ENCODE peak calls at places on chromosomes 6 and 20, in ten cellular contexts. C, R, Z, J, W, F, A, M, H and G are unnamed samples. For H3K9me3 and H3K4me1, the result is how much of the 10 kb centered on the place peaks cover.

GRCh38 chr6:41958022-41958856 is 16.6 kb upstream of the CCND3 start:
- DNase-seq in C (no peak), R (no peak), Z (no peak), J (no peak), W (no peak), F (peak), A (no peak), M (no peak), H (no peak), G (no peak)

GRCh38 chr20:16538779-16539178 is 34.5 kb downstream of the KIF16B start:
- DNase-seq in C (no peak), R (no peak), Z (no peak), J (no peak), W (no peak), F (no peak), A (no peak), M (no peak), H (no peak), G (no peak)

GRCh38 chr20:9311132-9311531 is 203.3 kb upstream of the LAMP5 start:
- DNase-seq in C (no peak), R (no peak), Z (no peak), J (no peak), W (no peak), F (no peak), A (no peak), M (no peak), H (no peak), G (peak)

GRCh38 chr6:54308677-54309315 is 555 bp downstream of the TINAG start:
- DNase-seq in C (no peak), R (no peak), Z (no peak), J (no peak), W (no peak), F (no peak), A (no peak), M (no peak), H (no peak), G (no peak)

GRCh38 chr20:24572140-24572539 is 102.7 kb downstream of the SYNDIG1 start:
- DNase-seq in C (no peak), R (no peak), Z (no peak), J (no peak), W (no peak), F (no peak), A (no peak), M (no peak), H (no peak), G (peak)

GRCh38 chr6:55276745-55277627 is 50.3 kb upstream of the GFRAL start:
- DNase-seq in C (no peak), R (peak), Z (peak), J (no peak), W (no peak), F (no peak), A (no peak), M (peak), H (peak), G (no peak)

GRCh38 chr20:14337400-14338171 is at the start of gene FLRT3:
- DNase-seq in C (peak), R (peak), Z (peak), J (peak), W (no peak), F (peak), A (no peak), M (peak), H (peak), G (peak)

GRCh38 chr20:888057-888456 is 28.1 kb downstream of the ANGPT4 start:
- DNase-seq in C (no peak), R (no peak), Z (no peak), J (no peak), W (no peak), F (no peak), A (no peak), M (no peak), H (no peak), G (no peak)

GRCh38 chr6:89375902-89376301 is 23.4 kb upstream of the UBE2J1 start:
- DNase-seq in C (no peak), R (no peak), Z (no peak), J (no peak), W (no peak), F (no peak), A (no peak), M (no peak), H (no peak), G (no peak)

DNA sequence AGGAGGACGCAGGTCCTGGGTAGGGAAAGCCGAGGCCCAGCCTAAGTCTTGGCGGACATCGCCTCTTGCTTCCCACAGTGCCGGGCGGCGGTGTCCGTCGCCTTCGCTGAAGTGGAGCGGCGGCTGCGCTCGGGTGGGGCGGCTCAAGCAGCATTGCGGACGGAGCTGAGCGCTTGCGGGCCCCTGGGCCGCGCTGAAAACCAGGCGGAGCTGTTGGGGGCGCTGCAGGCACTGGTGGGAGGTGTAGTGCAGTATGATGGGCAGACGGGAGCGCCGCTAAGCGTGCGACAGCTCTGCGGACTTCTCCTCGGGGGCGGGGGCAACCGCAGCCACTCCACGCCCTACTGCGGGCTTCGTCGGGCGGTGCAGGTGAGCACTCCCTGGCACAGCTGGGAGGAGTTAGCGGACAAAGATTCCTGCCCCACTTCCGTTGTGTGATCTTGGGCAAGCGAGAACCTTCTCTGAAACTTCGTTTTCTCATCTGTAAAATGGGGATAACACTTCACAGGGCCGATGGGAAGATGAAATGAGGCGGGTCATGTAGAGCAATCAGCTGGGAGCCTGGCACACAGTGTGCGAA is 4.3 kb downstream of the PRSS16 start:
- DNase-seq in C (peak), R (peak), Z (peak), J (peak), W (peak), F (no peak), A (no peak), M (no peak), H (peak), G (no peak)
- TF ChIP-seq CTCF in C (peak), R (no peak), Z (peak), J (no peak), W (peak), F (no peak), A (no peak), M (no peak), H (peak), G (no peak)

DNA sequence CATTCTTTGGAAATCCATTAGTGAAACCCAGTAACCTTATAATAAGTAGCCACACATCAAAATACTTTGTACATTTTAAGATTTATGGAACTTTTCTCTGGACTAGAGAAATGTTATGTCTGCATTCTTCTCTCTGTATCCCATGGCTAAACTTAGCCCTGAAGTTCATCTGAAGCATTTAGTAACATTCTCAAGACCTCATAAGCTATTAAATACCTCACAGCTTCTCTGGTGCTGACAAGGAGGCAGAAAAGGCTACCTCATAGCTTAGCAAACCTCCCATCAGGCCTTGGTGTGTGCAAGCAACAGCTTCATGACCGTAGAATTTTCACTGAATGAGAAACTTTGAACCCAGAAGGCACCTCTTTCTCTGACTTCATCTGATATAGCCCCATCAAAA is 38.9 kb upstream of the HDGFL1 start:
- DNase-seq in C (no peak), R (no peak), Z (no peak), J (no peak), W (no peak), F (no peak), A (no peak), M (no peak), H (no peak), G (no peak)
- H3K9me3 ChIP-seq in C (under half), R (under half), Z (under half), J (under half), W (under half), F (under half), A (under half), M (under half), H (under half), G (under half)

DNA sequence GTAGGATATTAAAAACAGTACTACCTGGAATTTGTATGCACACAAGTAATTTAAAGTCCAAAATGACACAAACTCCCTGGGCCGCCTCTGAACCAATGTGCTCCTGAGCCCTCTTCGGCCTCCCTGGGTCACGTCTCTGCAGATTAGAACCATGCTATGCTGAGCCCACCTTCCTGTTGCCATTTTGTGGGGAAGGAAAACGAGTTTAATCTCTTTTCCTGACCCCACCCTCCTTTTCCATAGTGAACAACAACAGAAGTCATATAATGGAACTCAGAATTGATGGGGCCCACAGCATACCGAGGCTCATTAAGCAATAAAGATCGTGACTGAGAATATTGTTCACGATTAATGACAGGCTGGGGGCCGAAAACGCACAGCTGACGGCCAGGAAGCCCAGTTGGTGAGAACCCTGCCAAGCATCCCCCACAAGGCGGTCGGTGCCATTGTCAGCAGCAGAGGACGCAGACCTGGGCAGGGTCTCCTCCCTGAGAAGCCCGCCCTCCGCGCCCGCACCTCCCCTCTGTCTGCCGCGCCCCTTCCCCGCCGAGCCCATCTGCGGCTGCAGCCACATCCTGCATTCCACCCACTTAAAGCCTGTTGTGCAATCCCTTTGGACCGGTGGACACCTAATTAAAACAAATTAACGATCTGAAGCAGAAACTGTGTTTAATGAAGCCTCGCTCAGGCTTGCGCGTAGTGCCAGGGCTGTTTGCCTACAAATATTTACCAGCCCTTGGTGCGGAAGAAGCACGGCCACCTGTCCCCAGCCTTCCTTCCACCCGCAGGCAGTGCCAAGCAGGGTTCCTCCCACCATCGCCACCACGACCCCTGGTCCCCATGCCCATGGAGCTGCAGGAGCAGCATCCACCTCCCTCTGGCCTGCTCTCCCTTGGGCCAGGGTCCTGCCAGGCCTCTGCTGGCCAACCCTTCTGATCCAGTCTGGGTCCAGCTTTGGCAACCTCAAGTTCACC is 68.1 kb downstream of the DLL1 start:
- DNase-seq in C (no peak), R (no peak), Z (no peak), J (peak), W (no peak), F (peak), A (no peak), M (no peak), H (peak), G (no peak)
- H3K4me1 ChIP-seq in C (under half), R (under half), Z (under half), J (under half), W (under half), F (under half), A (under half), M (under half), H (under half), G (under half)

GRCh38 chr20:3728876-3729275 is 3.6 kb upstream of the HSPA12B start:
- DNase-seq in C (no peak), R (no peak), Z (no peak), J (no peak), W (no peak), F (peak), A (no peak), M (no peak), H (peak), G (no peak)

GRCh38 chr20:3729378-3729777 is 3.1 kb upstream of the HSPA12B start:
- DNase-seq in C (no peak), R (no peak), Z (no peak), J (no peak), W (no peak), F (no peak), A (no peak), M (no peak), H (no peak), G (no peak)

GRCh38 chr20:3728354-3728753 is 4.1 kb upstream of the HSPA12B start:
- DNase-seq in C (no peak), R (no peak), Z (no peak), J (no peak), W (no peak), F (no peak), A (no peak), M (no peak), H (no peak), G (no peak)

GRCh38 chr20:3729811-3730550 is 2.5 kb upstream of the HSPA12B start:
- DNase-seq in C (no peak), R (peak), Z (no peak), J (no peak), W (no peak), F (peak), A (no peak), M (peak), H (no peak), G (no peak)

GRCh38 chr20:3727333-3728035 is 5.0 kb upstream of the HSPA12B start:
- DNase-seq in C (no peak), R (no peak), Z (no peak), J (no peak), W (no peak), F (peak), A (no peak), M (no peak), H (peak), G (no peak)
- TF ChIP-seq CTCF in C (no peak), R (no peak), Z (no peak), J (no peak), W (no peak), F (no peak), A (no peak), M (no peak), H (no peak), G (no peak)

GRCh38 chr6:159433550-159433949 is 259.5 kb downstream of the SOD2 start:
- DNase-seq in C (no peak), R (no peak), Z (no peak), J (no peak), W (no peak), F (no peak), A (no peak), M (no peak), H (no peak), G (peak)
- H3K9me3 ChIP-seq in C (under half), R (under half), Z (under half), J (under half), W (under half), F (under half), A (under half), M (under half), H (under half), G (under half)

GRCh38 chr6:15366879-15367278 is 121.0 kb downstream of the JARID2 start:
- DNase-seq in C (no peak), R (no peak), Z (no peak), J (no peak), W (no peak), F (no peak), A (no peak), M (no peak), H (no peak), G (no peak)
- H3K4me1 ChIP-seq in C (half or more), R (under half), Z (under half), J (under half), W (under half), F (under half), A (half or more), M (half or more), H (under half), G (half or more)